ENCODE peak calls at places on chromosomes 1 and 21, in eight cellular contexts. N is cardiac muscle cell, G is fibroblast of mammary gland, O is left ventricle myocardium inferior, H is foreskin fibroblast, J is Peyer's patch, A is tibial artery, B is ascending aorta. X is an unnamed sample.

GRCh38 chr1:155136728-155137127 is 1.1 kb downstream of the SLC50A1 start:
- DNase-seq in N (no peak), G (no peak), O (no peak), H (no peak), J (peak), A (no peak), B (no peak), X (no peak)

GRCh38 chr1:167404908-167405307 is 113.4 kb downstream of the CD247 start:
- DNase-seq in N (no peak), G (no peak), O (no peak), H (no peak), J (no peak), A (no peak), B (no peak), X (no peak)

GRCh38 chr1:31531177-31532000 is 44.9 kb upstream of the TINAGL1 start:
- DNase-seq in N (peak), G (peak), O (no peak), H (peak), J (no peak), A (no peak), B (no peak), X (peak)

GRCh38 chr1:46084553-46085448 is 47.6 kb downstream of the PIK3R3 start:
- DNase-seq in N (no peak), G (peak), O (no peak), H (peak), J (no peak), A (no peak), B (no peak), X (peak)

GRCh38 chr1:231335663-231336602 is 1.7 kb downstream of the EXOC8 start:
- DNase-seq in N (peak), G (no peak), O (no peak), H (no peak), J (no peak), A (no peak), B (no peak), X (no peak)

GRCh38 chr1:177789956-177790355 is 179.9 kb downstream of the SEC16B start:
- DNase-seq in N (no peak), G (no peak), O (no peak), H (no peak), J (no peak), A (no peak), B (no peak), X (no peak)

GRCh38 chr1:117077267-117077666 is 17.1 kb downstream of the TTF2 start:
- DNase-seq in N (peak), G (peak), O (no peak), H (peak), J (no peak), A (no peak), B (no peak), X (peak)

GRCh38 chr21:38420140-38420539 is 78.1 kb downstream of the ERG start:
- DNase-seq in N (no peak), G (peak), O (no peak), H (no peak), J (no peak), A (no peak), B (no peak), X (no peak)

GRCh38 chr1:54280652-54281051 is 80.7 kb downstream of the MRPL37 start:
- DNase-seq in N (no peak), G (no peak), O (no peak), H (no peak), J (no peak), A (no peak), B (no peak), X (no peak)

GRCh38 chr1:109539676-109540075 is at the start of gene GPR61:
- DNase-seq in N (no peak), G (no peak), O (no peak), H (peak), J (no peak), A (no peak), B (no peak), X (no peak)

GRCh38 chr1:197868751-197869501 is 33.5 kb upstream of the C1orf53 start:
- DNase-seq in N (peak), G (peak), O (no peak), H (peak), J (no peak), A (no peak), B (no peak), X (peak)

GRCh38 chr1:154616659-154617345 is 8.8 kb upstream of the ADAR start:
- DNase-seq in N (peak), G (peak), O (peak), H (no peak), J (no peak), A (no peak), B (no peak), X (peak)

GRCh38 chr1:29515188-29515955 is 279.1 kb downstream of the PTPRU start:
- DNase-seq in N (no peak), G (no peak), O (no peak), H (no peak), J (no peak), A (peak), B (no peak), X (no peak)

GRCh38 chr1:203644661-203645510 is 18.3 kb downstream of the ATP2B4 start:
- DNase-seq in N (peak), G (peak), O (no peak), H (peak), J (no peak), A (no peak), B (no peak), X (peak)

GRCh38 chr1:91597215-91597614 is 96.6 kb downstream of the CDC7 start:
- DNase-seq in N (no peak), G (peak), O (no peak), H (no peak), J (no peak), A (no peak), B (no peak), X (no peak)

GRCh38 chr1:197463142-197463541 is 195.1 kb downstream of the CRB1 start:
- DNase-seq in N (no peak), G (no peak), O (no peak), H (peak), J (no peak), A (no peak), B (no peak), X (peak)

GRCh38 chr1:202479630-202480029 is 131.1 kb downstream of the PPP1R12B start:
- DNase-seq in N (no peak), G (no peak), O (no peak), H (no peak), J (no peak), A (no peak), B (no peak), X (no peak)

GRCh38 chr1:174626031-174627020 is 178.6 kb downstream of the GPR52 start:
- DNase-seq in N (no peak), G (peak), O (no peak), H (peak), J (no peak), A (no peak), B (no peak), X (no peak)

GRCh38 chr1:173191011-173191410 is 16.1 kb downstream of the TNFSF4 start:
- DNase-seq in N (peak), G (no peak), O (no peak), H (peak), J (no peak), A (no peak), B (no peak), X (no peak)

GRCh38 chr1:178168535-178168934 is 74.6 kb downstream of the RASAL2 start:
- DNase-seq in N (peak), G (peak), O (no peak), H (peak), J (no peak), A (no peak), B (no peak), X (peak)

GRCh38 chr21:37368536-37369279 is 2.1 kb downstream of the DYRK1A start:
- DNase-seq in N (peak), G (peak), O (no peak), H (peak), J (no peak), A (no peak), B (no peak), X (peak)

GRCh38 chr1:31170486-31170735 is 69.3 kb downstream of the NKAIN1 start:
- DNase-seq in N (no peak), G (no peak), O (no peak), H (no peak), J (no peak), A (no peak), B (no peak), X (no peak)

GRCh38 chr1:59718064-59718988 is 96.4 kb upstream of the HOOK1 start:
- DNase-seq in N (peak), G (peak), O (no peak), H (no peak), J (no peak), A (no peak), B (no peak), X (peak)
- TF ChIP-seq CTCF in N (peak), G (peak), O (peak), H (no peak), J (peak), A (peak), B (no peak), X (peak)

GRCh38 chr1:207323425-207323976 is 2.0 kb downstream of the CD55 start:
- DNase-seq in N (no peak), G (no peak), O (no peak), H (no peak), J (no peak), A (no peak), B (no peak), X (no peak)
- H3K4me3 ChIP-seq in N (no peak), G (no peak), O (peak), H (no peak), J (peak), A (no peak), B (peak), X (no peak)

GRCh38 chr1:89310976-89311375 is 38.3 kb upstream of the GBP5 start:
- DNase-seq in N (no peak), G (no peak), O (no peak), H (no peak), J (no peak), A (no peak), B (no peak), X (no peak)

GRCh38 chr1:89309828-89310227 is 37.2 kb upstream of the GBP5 start:
- DNase-seq in N (no peak), G (no peak), O (no peak), H (no peak), J (no peak), A (no peak), B (no peak), X (no peak)

GRCh38 chr1:89310505-89310904 is 37.8 kb upstream of the GBP5 start:
- DNase-seq in N (peak), G (peak), O (no peak), H (peak), J (no peak), A (no peak), B (no peak), X (no peak)

GRCh38 chr1:89312572-89312971 is 39.9 kb upstream of the GBP5 start:
- DNase-seq in N (no peak), G (no peak), O (no peak), H (no peak), J (no peak), A (no peak), B (no peak), X (no peak)

DNA sequence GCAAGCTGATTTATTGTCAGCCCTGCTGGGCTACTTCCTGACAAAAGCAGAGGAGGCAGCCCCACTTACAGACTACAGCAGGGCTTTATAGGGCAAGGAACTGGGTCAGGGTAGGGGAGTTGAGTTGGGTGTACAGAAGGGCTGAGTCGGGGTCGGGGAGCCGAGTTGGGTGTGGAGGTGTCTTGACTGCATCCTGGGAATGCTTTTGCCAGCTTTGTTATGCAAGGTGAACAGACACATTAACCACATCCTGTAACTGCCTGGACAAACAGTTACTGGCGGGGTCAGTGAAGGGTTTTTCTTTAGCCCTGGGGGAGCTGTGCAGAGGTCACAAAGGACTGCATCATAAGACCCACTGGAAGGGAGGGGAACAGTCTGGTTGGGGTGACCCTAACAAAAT is 39.1 kb upstream of the GBP5 start:
- DNase-seq in N (peak), G (peak), O (no peak), H (no peak), J (no peak), A (no peak), B (no peak), X (no peak)
- TF ChIP-seq CTCF in N (no peak), G (no peak), O (no peak), H (no peak), J (no peak), A (no peak), B (no peak), X (no peak)

GRCh38 chr1:42434340-42434739 is 21.5 kb downstream of the ZMYND12 start:
- DNase-seq in N (no peak), G (no peak), O (no peak), H (no peak), J (no peak), A (no peak), B (no peak), X (no peak)
- H3K4me3 ChIP-seq in N (no peak), G (no peak), O (no peak), H (no peak), J (no peak), A (no peak), B (no peak), X (no peak)

DNA sequence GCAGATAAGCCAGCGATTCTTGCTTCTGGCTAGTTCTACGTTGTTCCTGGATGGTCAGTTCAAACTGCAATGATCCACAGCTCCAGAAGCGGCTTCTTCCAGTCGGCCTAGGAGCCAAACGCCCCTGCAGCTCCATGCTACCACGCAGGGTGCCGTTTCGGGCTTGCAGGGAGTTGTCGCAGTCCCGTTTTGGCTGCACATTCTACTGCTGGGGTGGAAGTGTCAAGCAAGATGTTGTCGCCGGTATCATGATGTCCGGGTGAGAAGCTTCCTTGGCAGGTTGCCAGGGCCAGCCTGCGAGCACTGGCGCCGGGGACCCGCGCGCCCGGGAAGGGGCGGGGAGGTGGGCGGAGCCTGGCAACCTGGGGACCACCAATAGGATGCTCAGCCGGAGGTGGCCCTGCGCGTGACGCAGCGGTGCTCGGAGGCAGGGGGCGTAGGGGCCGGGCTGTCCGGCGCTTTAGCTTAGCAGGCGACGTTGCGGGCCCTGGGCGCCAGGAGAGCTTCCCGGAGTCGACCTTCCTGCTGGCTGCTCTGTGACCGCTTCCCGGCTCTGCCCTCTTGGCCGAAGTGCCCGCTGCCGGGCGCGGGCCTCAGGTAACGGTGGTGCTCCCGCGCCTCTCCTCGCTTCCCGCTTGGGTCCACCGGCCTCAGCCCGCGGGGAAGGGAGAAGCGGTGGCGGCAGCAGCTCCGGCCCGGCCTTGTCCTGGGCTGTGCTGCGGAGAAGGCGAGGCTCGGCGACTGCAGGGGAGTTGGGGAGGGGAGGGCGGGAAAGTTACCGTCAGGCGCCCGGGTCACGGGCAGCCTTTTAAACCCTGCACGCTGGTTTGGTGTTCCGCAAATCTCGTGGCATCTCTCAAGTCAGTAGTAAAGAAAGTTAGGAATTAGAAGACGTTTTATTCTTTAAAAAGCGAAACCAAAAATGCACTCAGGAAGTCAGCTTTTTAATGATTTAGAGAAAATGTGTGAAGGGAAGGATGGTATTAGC is at the start of gene SOAT1:
- DNase-seq in N (peak), G (peak), O (peak), H (peak), J (peak), A (peak), B (peak), X (peak)
- TF ChIP-seq CTCF in N (peak), G (no peak), O (no peak), H (no peak), J (peak), A (no peak), B (no peak), X (peak)